ENCODE peak calls at places on chromosomes 12 and 14, in six cellular contexts. One of them, this sample, is unnamed.

GRCh38 chr14:29352681-29353080 is 575.0 kb downstream of the PRKD1 start:
- DNase-seq in prostate gland: no peak
- DNase-seq in ovary: no peak
- DNase-seq in cardiac muscle cell: no peak
- DNase-seq in fibroblast of lung: peak
- DNase-seq in psoas muscle: no peak
- DNase-seq in this sample: no peak

GRCh38 chr14:77660754-77661153 is 44.3 kb upstream of the SPTLC2 start:
- DNase-seq in prostate gland: no peak
- DNase-seq in ovary: no peak
- DNase-seq in cardiac muscle cell: no peak
- DNase-seq in fibroblast of lung: no peak
- DNase-seq in psoas muscle: no peak
- DNase-seq in this sample: no peak

GRCh38 chr12:133234971-133235370 is 706 bp downstream of the ANHX start:
- DNase-seq in prostate gland: no peak
- DNase-seq in ovary: no peak
- DNase-seq in cardiac muscle cell: no peak
- DNase-seq in fibroblast of lung: no peak
- DNase-seq in psoas muscle: no peak
- DNase-seq in this sample: no peak

GRCh38 chr14:72892103-72892878 is 1.6 kb downstream of the DPF3 start:
- DNase-seq in prostate gland: no peak
- DNase-seq in ovary: peak
- DNase-seq in cardiac muscle cell: peak
- DNase-seq in fibroblast of lung: peak
- DNase-seq in psoas muscle: no peak
- DNase-seq in this sample: peak

GRCh38 chr12:68106160-68106559 is 53.4 kb downstream of the IFNG start:
- DNase-seq in prostate gland: no peak
- DNase-seq in ovary: no peak
- DNase-seq in cardiac muscle cell: no peak
- DNase-seq in fibroblast of lung: peak
- DNase-seq in psoas muscle: no peak
- DNase-seq in this sample: no peak

GRCh38 chr14:102591372-102591943 is 991 bp upstream of the RCOR1 start:
- DNase-seq in prostate gland: peak
- DNase-seq in ovary: peak
- DNase-seq in cardiac muscle cell: peak
- DNase-seq in fibroblast of lung: peak
- DNase-seq in psoas muscle: peak
- DNase-seq in this sample: no peak

GRCh38 chr12:34218193-34219045 is 196.1 kb downstream of the ALG10 start:
- DNase-seq in prostate gland: peak
- DNase-seq in ovary: peak
- DNase-seq in cardiac muscle cell: no peak
- DNase-seq in fibroblast of lung: peak
- DNase-seq in psoas muscle: peak
- DNase-seq in this sample: peak

GRCh38 chr12:120012067-120012621 is 23.1 kb downstream of the BICDL1 start:
- DNase-seq in prostate gland: no peak
- DNase-seq in ovary: no peak
- DNase-seq in cardiac muscle cell: no peak
- DNase-seq in fibroblast of lung: no peak
- DNase-seq in psoas muscle: no peak
- DNase-seq in this sample: peak

GRCh38 chr12:114769634-114770033 is 85.7 kb upstream of the TBX3 start:
- DNase-seq in prostate gland: no peak
- DNase-seq in ovary: no peak
- DNase-seq in cardiac muscle cell: no peak
- DNase-seq in fibroblast of lung: peak
- DNase-seq in psoas muscle: no peak
- DNase-seq in this sample: no peak

GRCh38 chr14:74425525-74426201 is 347 bp downstream of the SYNDIG1L start:
- DNase-seq in prostate gland: no peak
- DNase-seq in ovary: peak
- DNase-seq in cardiac muscle cell: peak
- DNase-seq in fibroblast of lung: no peak
- DNase-seq in psoas muscle: peak
- DNase-seq in this sample: peak

GRCh38 chr12:23559268-23559753 is 390.2 kb downstream of the SOX5 start:
- DNase-seq in prostate gland: no peak
- DNase-seq in ovary: no peak
- DNase-seq in cardiac muscle cell: no peak
- DNase-seq in fibroblast of lung: peak
- DNase-seq in psoas muscle: no peak
- DNase-seq in this sample: no peak

GRCh38 chr14:74014299-74014698 is 4.8 kb downstream of the ENTPD5 start:
- DNase-seq in prostate gland: no peak
- DNase-seq in ovary: no peak
- DNase-seq in cardiac muscle cell: no peak
- DNase-seq in fibroblast of lung: peak
- DNase-seq in psoas muscle: no peak
- DNase-seq in this sample: no peak

GRCh38 chr12:27142102-27142721 is 59.8 kb upstream of the C12orf71 start:
- DNase-seq in prostate gland: peak
- DNase-seq in ovary: peak
- DNase-seq in cardiac muscle cell: peak
- DNase-seq in fibroblast of lung: peak
- DNase-seq in psoas muscle: no peak
- DNase-seq in this sample: peak

GRCh38 chr12:56078931-56079728 is 835 bp upstream of the ERBB3 start:
- DNase-seq in prostate gland: peak
- DNase-seq in ovary: peak
- DNase-seq in cardiac muscle cell: peak
- DNase-seq in fibroblast of lung: peak
- DNase-seq in psoas muscle: peak
- DNase-seq in this sample: peak

GRCh38 chr14:104972301-104973211 is 5.6 kb downstream of the AHNAK2 start:
- DNase-seq in prostate gland: peak
- DNase-seq in ovary: peak
- DNase-seq in cardiac muscle cell: no peak
- DNase-seq in fibroblast of lung: peak
- DNase-seq in psoas muscle: peak
- DNase-seq in this sample: peak

GRCh38 chr14:88910386-88910785 is 85.9 kb downstream of the TTC8 start:
- DNase-seq in prostate gland: no peak
- DNase-seq in ovary: no peak
- DNase-seq in cardiac muscle cell: no peak
- DNase-seq in fibroblast of lung: no peak
- DNase-seq in psoas muscle: no peak
- DNase-seq in this sample: no peak

GRCh38 chr12:25615119-25615518 is 62.0 kb upstream of the LMNTD1 start:
- DNase-seq in prostate gland: no peak
- DNase-seq in ovary: no peak
- DNase-seq in cardiac muscle cell: no peak
- DNase-seq in fibroblast of lung: peak
- DNase-seq in psoas muscle: no peak
- DNase-seq in this sample: peak

GRCh38 chr14:103310576-103311095 is 23.4 kb upstream of the EIF5 start:
- DNase-seq in prostate gland: no peak
- DNase-seq in ovary: no peak
- DNase-seq in cardiac muscle cell: no peak
- DNase-seq in fibroblast of lung: no peak
- DNase-seq in psoas muscle: no peak
- DNase-seq in this sample: no peak

GRCh38 chr12:43402431-43402830 is 149.6 kb downstream of the ADAMTS20 start:
- DNase-seq in prostate gland: no peak
- DNase-seq in ovary: no peak
- DNase-seq in cardiac muscle cell: no peak
- DNase-seq in fibroblast of lung: no peak
- DNase-seq in psoas muscle: no peak
- DNase-seq in this sample: no peak

GRCh38 chr12:60191676-60192359 is 596.0 kb downstream of the SLC16A7 start:
- DNase-seq in prostate gland: no peak
- DNase-seq in ovary: no peak
- DNase-seq in cardiac muscle cell: no peak
- DNase-seq in fibroblast of lung: peak
- DNase-seq in psoas muscle: no peak
- DNase-seq in this sample: peak

GRCh38 chr14:81834308-81834707 is 300.7 kb upstream of the SEL1L start:
- DNase-seq in prostate gland: no peak
- DNase-seq in ovary: no peak
- DNase-seq in cardiac muscle cell: no peak
- DNase-seq in fibroblast of lung: no peak
- DNase-seq in psoas muscle: no peak
- DNase-seq in this sample: no peak

GRCh38 chr14:72682188-72682587 is 211.7 kb downstream of the DPF3 start:
- DNase-seq in prostate gland: no peak
- DNase-seq in ovary: no peak
- DNase-seq in cardiac muscle cell: no peak
- DNase-seq in fibroblast of lung: peak
- DNase-seq in psoas muscle: no peak
- DNase-seq in this sample: no peak

GRCh38 chr14:21894003-21894897 is 220.6 kb upstream of the OR4E1 start:
- DNase-seq in prostate gland: no peak
- DNase-seq in ovary: no peak
- DNase-seq in cardiac muscle cell: peak
- DNase-seq in fibroblast of lung: no peak
- DNase-seq in psoas muscle: no peak
- DNase-seq in this sample: no peak

GRCh38 chr14:93536945-93537344 is 106.2 kb downstream of the UNC79 start:
- DNase-seq in prostate gland: no peak
- DNase-seq in ovary: no peak
- DNase-seq in cardiac muscle cell: peak
- DNase-seq in fibroblast of lung: no peak
- DNase-seq in psoas muscle: no peak
- DNase-seq in this sample: no peak

GRCh38 chr14:55881577-55882241 is 236.5 kb upstream of the PELI2 start:
- DNase-seq in prostate gland: no peak
- DNase-seq in ovary: no peak
- DNase-seq in cardiac muscle cell: no peak
- DNase-seq in fibroblast of lung: no peak
- DNase-seq in psoas muscle: no peak
- DNase-seq in this sample: peak

GRCh38 chr14:91911474-91912032 is 35.9 kb downstream of the FBLN5 start:
- DNase-seq in prostate gland: peak
- DNase-seq in ovary: no peak
- DNase-seq in cardiac muscle cell: peak
- DNase-seq in fibroblast of lung: peak
- DNase-seq in psoas muscle: no peak
- DNase-seq in this sample: peak
- H3K27ac ChIP-seq in prostate gland: no peak
- H3K27ac ChIP-seq in ovary: no peak
- H3K27ac ChIP-seq in cardiac muscle cell: no peak
- H3K27ac ChIP-seq in fibroblast of lung: no peak
- H3K27ac ChIP-seq in psoas muscle: no peak
- H3K27ac ChIP-seq in this sample: no peak

DNA sequence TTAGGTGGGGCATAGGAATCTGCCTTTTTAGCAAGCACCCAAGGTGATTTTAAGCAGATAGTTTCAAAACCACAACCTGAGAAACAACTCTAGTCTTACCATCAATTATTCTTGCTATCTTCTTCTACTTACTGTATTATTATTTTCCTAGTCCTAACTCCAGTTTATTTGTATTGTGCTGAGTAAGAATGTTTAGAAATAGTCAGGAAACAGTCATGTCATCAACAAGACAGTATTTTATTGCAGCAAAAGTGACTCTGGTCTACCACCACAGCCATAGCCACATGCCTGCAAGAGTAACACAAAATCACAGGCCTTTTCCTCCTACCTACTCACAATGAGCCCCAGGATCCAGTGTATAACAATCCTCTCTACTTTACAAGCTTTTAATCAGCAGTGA is 46.3 kb upstream of the FLRT2 start:
- DNase-seq in prostate gland: no peak
- DNase-seq in ovary: no peak
- DNase-seq in cardiac muscle cell: no peak
- DNase-seq in fibroblast of lung: no peak
- DNase-seq in psoas muscle: no peak
- DNase-seq in this sample: no peak
- H3K27ac ChIP-seq in prostate gland: no peak
- H3K27ac ChIP-seq in ovary: no peak
- H3K27ac ChIP-seq in cardiac muscle cell: no peak
- H3K27ac ChIP-seq in fibroblast of lung: no peak
- H3K27ac ChIP-seq in psoas muscle: no peak
- H3K27ac ChIP-seq in this sample: no peak

GRCh38 chr14:61498303-61498702 is 176.9 kb downstream of the PRKCH start:
- DNase-seq in prostate gland: no peak
- DNase-seq in ovary: no peak
- DNase-seq in cardiac muscle cell: no peak
- DNase-seq in fibroblast of lung: no peak
- DNase-seq in psoas muscle: no peak
- DNase-seq in this sample: no peak
- H3K27ac ChIP-seq in prostate gland: peak
- H3K27ac ChIP-seq in ovary: no peak
- H3K27ac ChIP-seq in cardiac muscle cell: no peak
- H3K27ac ChIP-seq in fibroblast of lung: no peak
- H3K27ac ChIP-seq in psoas muscle: peak
- H3K27ac ChIP-seq in this sample: peak

GRCh38 chr12:14373202-14373601 is 7.7 kb downstream of the ATF7IP start:
- DNase-seq in prostate gland: no peak
- DNase-seq in ovary: no peak
- DNase-seq in cardiac muscle cell: no peak
- DNase-seq in fibroblast of lung: peak
- DNase-seq in psoas muscle: no peak
- DNase-seq in this sample: peak
- H3K27ac ChIP-seq in prostate gland: no peak
- H3K27ac ChIP-seq in ovary: no peak
- H3K27ac ChIP-seq in cardiac muscle cell: peak
- H3K27ac ChIP-seq in fibroblast of lung: no peak
- H3K27ac ChIP-seq in psoas muscle: peak
- H3K27ac ChIP-seq in this sample: no peak

DNA sequence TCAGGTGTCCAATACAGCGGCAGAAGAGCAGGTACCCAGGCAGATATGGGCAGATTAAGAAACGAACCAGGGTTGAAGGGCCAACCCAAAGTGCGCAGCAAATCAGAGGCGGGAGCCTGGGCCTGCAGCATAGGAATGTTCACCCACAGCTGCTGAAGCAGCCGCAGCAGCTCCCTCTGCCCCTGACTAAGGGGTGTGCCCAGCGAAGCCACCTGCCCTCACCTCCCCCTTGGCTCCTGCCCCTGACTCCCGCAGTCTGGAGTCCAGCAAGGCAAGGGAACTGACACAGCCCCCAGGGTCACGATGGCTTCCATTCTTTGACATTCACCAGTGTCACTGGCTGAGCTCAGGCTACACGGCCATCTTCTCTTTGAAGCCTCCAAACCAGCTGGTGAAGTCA is 27.3 kb upstream of the ZFP36L1 start:
- DNase-seq in prostate gland: no peak
- DNase-seq in ovary: no peak
- DNase-seq in cardiac muscle cell: no peak
- DNase-seq in fibroblast of lung: no peak
- DNase-seq in psoas muscle: no peak
- DNase-seq in this sample: no peak
- H3K27ac ChIP-seq in prostate gland: no peak
- H3K27ac ChIP-seq in ovary: peak
- H3K27ac ChIP-seq in cardiac muscle cell: no peak
- H3K27ac ChIP-seq in fibroblast of lung: no peak
- H3K27ac ChIP-seq in psoas muscle: no peak
- H3K27ac ChIP-seq in this sample: peak